ENCODE peak calls at places on chromosomes 4 and X, in four cellular contexts. One of them, this sample, is unnamed.

GRCh38 chr4:113435893-113436292 is 325.6 kb downstream of the CAMK2D start:
- DNase-seq in glutamatergic neuron: peak
- DNase-seq in astrocyte of the spinal cord: peak
- DNase-seq in type B pancreatic cell: no peak
- DNase-seq in this sample: no peak

GRCh38 chr4:78565971-78566372 is 14.4 kb downstream of the ANXA3 start:
- DNase-seq in glutamatergic neuron: no peak
- DNase-seq in type B pancreatic cell: no peak
- DNase-seq in astrocyte of the spinal cord: no peak
- DNase-seq in this sample: no peak

GRCh38 chr4:5753766-5754528 is 42.9 kb downstream of the EVC start:
- DNase-seq in type B pancreatic cell: no peak
- DNase-seq in glutamatergic neuron: no peak
- DNase-seq in astrocyte of the spinal cord: peak
- DNase-seq in this sample: no peak

GRCh38 chrX:25015486-25016360 is at the start of gene ARX:
- DNase-seq in astrocyte of the spinal cord: peak
- DNase-seq in type B pancreatic cell: no peak
- DNase-seq in glutamatergic neuron: peak
- DNase-seq in this sample: peak

GRCh38 chr4:113311047-113311446 is 261.6 kb downstream of the ANK2 start:
- DNase-seq in type B pancreatic cell: no peak
- DNase-seq in astrocyte of the spinal cord: no peak
- DNase-seq in glutamatergic neuron: no peak
- DNase-seq in this sample: no peak

GRCh38 chrX:119690921-119691716 is 1.8 kb downstream of the SEPTIN6 start:
- DNase-seq in astrocyte of the spinal cord: no peak
- DNase-seq in type B pancreatic cell: no peak
- DNase-seq in glutamatergic neuron: peak
- DNase-seq in this sample: peak

GRCh38 chr4:138405439-138405838 is 163.3 kb upstream of the SLC7A11 start:
- DNase-seq in type B pancreatic cell: no peak
- DNase-seq in astrocyte of the spinal cord: no peak
- DNase-seq in glutamatergic neuron: no peak
- DNase-seq in this sample: no peak

GRCh38 chr4:1373892-1374705 is 27.1 kb downstream of the UVSSA start:
- DNase-seq in astrocyte of the spinal cord: no peak
- DNase-seq in type B pancreatic cell: no peak
- DNase-seq in glutamatergic neuron: peak
- DNase-seq in this sample: no peak

GRCh38 chrX:109797311-109797975 is 64.4 kb upstream of the ACSL4 start:
- DNase-seq in type B pancreatic cell: no peak
- DNase-seq in glutamatergic neuron: no peak
- DNase-seq in astrocyte of the spinal cord: no peak
- DNase-seq in this sample: no peak

GRCh38 chr4:6493668-6494304 is 21.4 kb upstream of the PPP2R2C start:
- DNase-seq in astrocyte of the spinal cord: no peak
- DNase-seq in glutamatergic neuron: no peak
- DNase-seq in type B pancreatic cell: peak
- DNase-seq in this sample: peak

GRCh38 chrX:48834383-48834709 is 1.1 kb downstream of the PCSK1N start:
- DNase-seq in type B pancreatic cell: no peak
- DNase-seq in glutamatergic neuron: no peak
- DNase-seq in astrocyte of the spinal cord: no peak
- DNase-seq in this sample: no peak

GRCh38 chr4:73343432-73343831 is 60.7 kb upstream of the ALB start:
- DNase-seq in glutamatergic neuron: no peak
- DNase-seq in type B pancreatic cell: no peak
- DNase-seq in astrocyte of the spinal cord: no peak
- DNase-seq in this sample: no peak

GRCh38 chrX:12567857-12568256 is 223.4 kb upstream of the PRPS2 start:
- DNase-seq in glutamatergic neuron: no peak
- DNase-seq in astrocyte of the spinal cord: peak
- DNase-seq in type B pancreatic cell: no peak
- DNase-seq in this sample: no peak

GRCh38 chr4:56871357-56871993 is 36.2 kb upstream of the REST start:
- DNase-seq in glutamatergic neuron: no peak
- DNase-seq in astrocyte of the spinal cord: peak
- DNase-seq in type B pancreatic cell: no peak
- DNase-seq in this sample: no peak

GRCh38 chr4:173517781-173518371 is 12.2 kb downstream of the HAND2 start:
- DNase-seq in astrocyte of the spinal cord: no peak
- DNase-seq in glutamatergic neuron: peak
- DNase-seq in type B pancreatic cell: no peak
- DNase-seq in this sample: peak

GRCh38 chr4:113653871-113654270 is 107.7 kb downstream of the CAMK2D start:
- DNase-seq in glutamatergic neuron: no peak
- DNase-seq in type B pancreatic cell: no peak
- DNase-seq in astrocyte of the spinal cord: no peak
- DNase-seq in this sample: no peak

GRCh38 chrX:37986893-37987292 is 19.5 kb upstream of the SYTL5 start:
- DNase-seq in type B pancreatic cell: no peak
- DNase-seq in glutamatergic neuron: no peak
- DNase-seq in astrocyte of the spinal cord: peak
- DNase-seq in this sample: no peak

GRCh38 chr4:89836031-89836777 is 757 bp downstream of the SNCA start:
- DNase-seq in glutamatergic neuron: peak
- DNase-seq in type B pancreatic cell: no peak
- DNase-seq in astrocyte of the spinal cord: no peak
- DNase-seq in this sample: peak

GRCh38 chr4:109079177-109079576 is 223.3 kb downstream of the COL25A1 start:
- DNase-seq in glutamatergic neuron: no peak
- DNase-seq in astrocyte of the spinal cord: no peak
- DNase-seq in type B pancreatic cell: no peak
- DNase-seq in this sample: no peak

DNA sequence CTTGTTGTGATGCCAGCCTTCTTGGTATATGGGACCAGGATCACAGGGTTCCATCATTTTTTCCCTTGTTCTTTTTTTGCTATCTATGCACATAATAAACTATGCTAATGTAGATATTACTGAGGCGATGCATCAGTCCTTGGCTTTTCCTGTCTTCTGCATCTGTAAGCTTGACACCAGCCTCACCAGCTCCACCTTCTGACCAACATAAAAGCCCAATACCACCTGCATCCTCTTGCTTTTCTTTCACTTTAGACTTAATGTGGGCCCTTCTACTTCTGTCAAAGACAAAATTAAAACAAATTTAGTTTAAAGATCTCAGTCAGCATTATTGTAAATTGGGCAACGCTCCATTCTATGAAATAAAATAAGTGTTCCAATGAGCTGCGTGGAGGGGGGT is 1718.8 kb upstream of the PCDH10 start:
- DNase-seq in type B pancreatic cell: no peak
- DNase-seq in astrocyte of the spinal cord: no peak
- DNase-seq in glutamatergic neuron: no peak
- DNase-seq in this sample: no peak
- TF ChIP-seq CTCF in type B pancreatic cell: no peak
- TF ChIP-seq CTCF in astrocyte of the spinal cord: no peak
- TF ChIP-seq CTCF in glutamatergic neuron: no peak
- TF ChIP-seq CTCF in this sample: no peak

DNA sequence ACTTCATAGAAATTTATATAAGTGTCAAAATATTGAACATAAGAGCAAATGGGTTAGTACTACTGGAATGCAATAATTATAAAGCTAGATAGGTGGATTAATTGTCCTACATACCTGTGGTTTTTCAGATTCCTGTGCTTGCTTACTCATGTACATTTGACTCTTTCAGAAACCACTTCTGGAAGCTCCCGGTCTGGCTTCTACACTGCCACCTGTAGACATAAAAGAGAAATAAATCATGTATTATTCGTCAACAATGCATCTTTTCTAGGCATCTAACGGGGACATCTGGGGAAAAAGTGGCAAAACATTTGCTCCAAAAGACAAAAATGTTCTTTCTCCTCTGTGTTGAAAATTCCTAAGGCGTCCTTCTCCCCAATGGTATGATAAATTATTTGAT is 648.6 kb upstream of the DIPK2B start:
- DNase-seq in type B pancreatic cell: no peak
- DNase-seq in glutamatergic neuron: no peak
- DNase-seq in astrocyte of the spinal cord: peak
- DNase-seq in this sample: no peak
- TF ChIP-seq CTCF in type B pancreatic cell: peak
- TF ChIP-seq CTCF in glutamatergic neuron: no peak
- TF ChIP-seq CTCF in astrocyte of the spinal cord: peak
- TF ChIP-seq CTCF in this sample: no peak

GRCh38 chr4:153758136-153758535 is 1.7 kb downstream of the RNF175 start:
- DNase-seq in type B pancreatic cell: no peak
- DNase-seq in glutamatergic neuron: no peak
- DNase-seq in astrocyte of the spinal cord: no peak
- DNase-seq in this sample: no peak

GRCh38 chr4:153755186-153755585 is 4.6 kb downstream of the RNF175 start:
- DNase-seq in glutamatergic neuron: no peak
- DNase-seq in type B pancreatic cell: no peak
- DNase-seq in astrocyte of the spinal cord: no peak
- DNase-seq in this sample: no peak

GRCh38 chr4:153759407-153760226 is at the start of gene RNF175:
- DNase-seq in glutamatergic neuron: peak
- DNase-seq in type B pancreatic cell: no peak
- DNase-seq in astrocyte of the spinal cord: no peak
- DNase-seq in this sample: peak

GRCh38 chr4:153758688-153759406 is 977 bp downstream of the RNF175 start:
- DNase-seq in glutamatergic neuron: peak
- DNase-seq in astrocyte of the spinal cord: no peak
- DNase-seq in type B pancreatic cell: no peak
- DNase-seq in this sample: no peak

DNA sequence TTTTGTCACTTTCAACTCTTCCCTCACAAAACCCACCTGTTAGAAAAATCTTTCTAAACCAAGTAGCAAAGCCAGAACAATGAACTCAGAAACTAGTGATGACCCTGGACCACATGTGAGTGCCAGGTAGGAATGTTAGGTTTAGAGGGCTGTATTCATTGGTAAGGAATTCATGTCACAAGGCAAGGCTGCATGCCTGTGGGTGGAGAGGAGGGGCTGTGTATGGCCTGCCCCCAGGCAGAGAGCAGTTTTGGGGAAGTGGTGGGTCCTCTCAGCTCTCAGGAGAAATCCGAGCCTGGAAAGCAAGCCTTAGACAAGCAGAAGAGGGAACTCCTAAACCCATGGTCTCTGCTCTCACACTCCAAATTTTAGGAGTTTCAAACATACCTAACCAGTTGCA is 2.4 kb downstream of the RNF175 start:
- DNase-seq in glutamatergic neuron: no peak
- DNase-seq in type B pancreatic cell: no peak
- DNase-seq in astrocyte of the spinal cord: no peak
- DNase-seq in this sample: no peak
- TF ChIP-seq CTCF in glutamatergic neuron: no peak
- TF ChIP-seq CTCF in type B pancreatic cell: no peak
- TF ChIP-seq CTCF in astrocyte of the spinal cord: no peak
- TF ChIP-seq CTCF in this sample: no peak

DNA sequence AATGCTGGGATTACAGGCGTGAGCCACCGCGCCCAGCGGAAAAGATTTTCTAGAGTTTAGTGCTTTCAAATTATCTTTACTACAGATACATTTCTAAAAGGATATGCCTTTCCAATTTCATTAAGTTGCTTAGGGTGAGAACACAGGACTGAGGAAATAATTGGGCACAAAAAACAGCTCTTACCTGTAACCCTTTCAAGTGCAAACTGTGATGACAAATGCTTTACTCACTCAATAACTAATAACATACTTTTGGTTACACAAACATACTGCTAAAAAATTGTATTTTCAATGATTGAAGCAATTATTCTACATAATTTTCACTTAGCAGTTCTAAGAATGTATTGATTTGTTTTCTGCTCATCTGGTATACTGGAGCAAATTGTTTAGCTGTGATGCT is 40.2 kb downstream of the PALLD start:
- DNase-seq in type B pancreatic cell: no peak
- DNase-seq in glutamatergic neuron: no peak
- DNase-seq in astrocyte of the spinal cord: no peak
- DNase-seq in this sample: no peak
- TF ChIP-seq CTCF in type B pancreatic cell: no peak
- TF ChIP-seq CTCF in glutamatergic neuron: no peak
- TF ChIP-seq CTCF in astrocyte of the spinal cord: no peak
- TF ChIP-seq CTCF in this sample: no peak

GRCh38 chrX:68945603-68946228 is 116.9 kb downstream of the EFNB1 start:
- DNase-seq in type B pancreatic cell: peak
- DNase-seq in glutamatergic neuron: peak
- DNase-seq in astrocyte of the spinal cord: peak
- DNase-seq in this sample: no peak
- TF ChIP-seq CTCF in type B pancreatic cell: peak
- TF ChIP-seq CTCF in glutamatergic neuron: peak
- TF ChIP-seq CTCF in astrocyte of the spinal cord: peak
- TF ChIP-seq CTCF in this sample: no peak

GRCh38 chrX:5681159-5681558 is 547.5 kb downstream of the NLGN4X start:
- DNase-seq in glutamatergic neuron: no peak
- DNase-seq in type B pancreatic cell: no peak
- DNase-seq in astrocyte of the spinal cord: peak
- DNase-seq in this sample: no peak
- TF ChIP-seq CTCF in glutamatergic neuron: no peak
- TF ChIP-seq CTCF in type B pancreatic cell: peak
- TF ChIP-seq CTCF in astrocyte of the spinal cord: peak
- TF ChIP-seq CTCF in this sample: no peak

GRCh38 chr4:8274772-8275241 is 5.3 kb downstream of the HTRA3 start:
- DNase-seq in glutamatergic neuron: peak
- DNase-seq in astrocyte of the spinal cord: peak
- DNase-seq in type B pancreatic cell: peak
- DNase-seq in this sample: peak
- TF ChIP-seq CTCF in glutamatergic neuron: no peak
- TF ChIP-seq CTCF in astrocyte of the spinal cord: peak
- TF ChIP-seq CTCF in type B pancreatic cell: no peak
- TF ChIP-seq CTCF in this sample: no peak

This sample was measured in nephron progenitor cell.